ENCODE peak calls at places on chromosomes 4 and X, in ten cellular contexts. One of them, this sample, is unnamed.

GRCh38 chr4:41418444-41418843 is 119.5 kb upstream of the LIMCH1 start:
- DNase-seq in H9: no peak
- DNase-seq in IMR-90: peak
- DNase-seq in SK-N-SH: no peak
- DNase-seq in neural progenitor cell: peak
- DNase-seq in trophoblast cell: peak
- DNase-seq in A549: no peak
- DNase-seq in neuronal stem cell: no peak
- DNase-seq in mesendoderm: peak
- DNase-seq in MM.1S: no peak
- DNase-seq in this sample: no peak

GRCh38 chr4:140116442-140117104 is 37.4 kb downstream of the MAML3 start:
- DNase-seq in H9: no peak
- DNase-seq in IMR-90: peak
- DNase-seq in SK-N-SH: peak
- DNase-seq in neural progenitor cell: no peak
- DNase-seq in trophoblast cell: no peak
- DNase-seq in A549: no peak
- DNase-seq in neuronal stem cell: no peak
- DNase-seq in mesendoderm: peak
- DNase-seq in MM.1S: no peak
- DNase-seq in this sample: no peak

GRCh38 chr4:109921384-109921808 is 8.7 kb downstream of the EGF start:
- DNase-seq in H9: peak
- DNase-seq in IMR-90: peak
- DNase-seq in SK-N-SH: no peak
- DNase-seq in neural progenitor cell: peak
- DNase-seq in trophoblast cell: peak
- DNase-seq in A549: peak
- DNase-seq in neuronal stem cell: peak
- DNase-seq in mesendoderm: peak
- DNase-seq in MM.1S: no peak
- DNase-seq in this sample: no peak

GRCh38 chr4:87260477-87260876 is 40.1 kb upstream of the KLHL8 start:
- DNase-seq in H9: no peak
- DNase-seq in IMR-90: peak
- DNase-seq in SK-N-SH: no peak
- DNase-seq in neural progenitor cell: no peak
- DNase-seq in trophoblast cell: no peak
- DNase-seq in A549: no peak
- DNase-seq in neuronal stem cell: no peak
- DNase-seq in mesendoderm: no peak
- DNase-seq in MM.1S: no peak
- DNase-seq in this sample: no peak

GRCh38 chrX:118346258-118347094 is 570 bp downstream of the WDR44 start:
- DNase-seq in H9: no peak
- DNase-seq in IMR-90: no peak
- DNase-seq in SK-N-SH: peak
- DNase-seq in neural progenitor cell: peak
- DNase-seq in trophoblast cell: no peak
- DNase-seq in A549: peak
- DNase-seq in neuronal stem cell: peak
- DNase-seq in mesendoderm: peak
- DNase-seq in MM.1S: peak
- DNase-seq in this sample: no peak

GRCh38 chrX:10011261-10011931 is 44.2 kb downstream of the CLDN34 start:
- DNase-seq in H9: no peak
- DNase-seq in IMR-90: peak
- DNase-seq in SK-N-SH: no peak
- DNase-seq in neural progenitor cell: peak
- DNase-seq in trophoblast cell: no peak
- DNase-seq in A549: no peak
- DNase-seq in neuronal stem cell: no peak
- DNase-seq in mesendoderm: peak
- DNase-seq in MM.1S: no peak
- DNase-seq in this sample: peak

GRCh38 chr4:145557720-145558119 is 61.5 kb upstream of the MMAA start:
- DNase-seq in H9: peak
- DNase-seq in IMR-90: peak
- DNase-seq in SK-N-SH: peak
- DNase-seq in neural progenitor cell: peak
- DNase-seq in trophoblast cell: peak
- DNase-seq in A549: peak
- DNase-seq in neuronal stem cell: peak
- DNase-seq in mesendoderm: peak
- DNase-seq in MM.1S: peak
- DNase-seq in this sample: peak

GRCh38 chrX:3811331-3812311 is 98.2 kb upstream of the PRKX start:
- DNase-seq in H9: no peak
- DNase-seq in IMR-90: peak
- DNase-seq in SK-N-SH: peak
- DNase-seq in neural progenitor cell: peak
- DNase-seq in trophoblast cell: no peak
- DNase-seq in A549: peak
- DNase-seq in neuronal stem cell: no peak
- DNase-seq in mesendoderm: no peak
- DNase-seq in MM.1S: peak
- DNase-seq in this sample: peak

GRCh38 chr4:66575024-66575696 is 904.9 kb upstream of the EPHA5 start:
- DNase-seq in H9: no peak
- DNase-seq in IMR-90: peak
- DNase-seq in SK-N-SH: no peak
- DNase-seq in neural progenitor cell: no peak
- DNase-seq in trophoblast cell: no peak
- DNase-seq in A549: peak
- DNase-seq in neuronal stem cell: no peak
- DNase-seq in mesendoderm: no peak
- DNase-seq in MM.1S: no peak
- DNase-seq in this sample: no peak

DNA sequence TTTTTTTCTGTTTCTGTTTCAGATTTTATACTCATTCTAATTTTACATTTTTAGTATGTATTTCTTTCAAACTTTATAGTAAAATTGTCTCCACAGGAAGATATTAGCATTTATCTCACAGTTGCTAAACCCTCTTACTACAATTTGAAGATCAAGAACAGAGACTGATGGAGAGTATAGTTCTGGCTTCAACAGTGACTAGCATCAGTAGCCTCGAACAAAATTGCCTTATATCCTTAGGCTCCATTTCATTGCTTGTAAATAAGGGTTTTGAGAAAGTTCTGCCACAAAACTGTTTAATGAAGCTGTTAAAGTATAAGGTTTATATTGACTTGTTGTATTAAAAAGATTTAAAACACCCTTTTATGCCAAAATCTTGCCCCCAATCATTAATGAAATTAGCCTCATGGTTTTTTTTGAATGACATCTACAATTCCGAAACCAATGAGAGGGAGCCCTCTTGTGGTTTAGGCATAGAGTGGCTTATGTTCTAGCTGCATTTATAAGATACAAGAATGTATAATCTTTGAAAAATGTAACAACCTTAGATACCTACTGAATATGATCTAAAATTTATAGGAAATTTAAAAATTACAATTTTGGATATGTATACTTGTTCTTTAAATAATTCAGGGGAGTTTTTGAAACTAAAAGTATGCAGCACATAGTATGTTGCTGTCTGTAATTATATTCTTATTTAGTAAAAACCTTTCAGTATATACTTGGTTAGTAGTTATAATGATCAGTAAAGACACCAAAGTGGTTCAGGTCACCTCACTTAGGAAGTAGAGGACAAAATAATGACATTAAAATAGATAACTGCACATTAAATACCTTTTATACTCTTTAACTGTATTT is 109.8 kb upstream of the HPGD start:
- DNase-seq in H9: no peak
- DNase-seq in IMR-90: peak
- DNase-seq in SK-N-SH: peak
- DNase-seq in neural progenitor cell: peak
- DNase-seq in trophoblast cell: peak
- DNase-seq in A549: peak
- DNase-seq in neuronal stem cell: peak
- DNase-seq in mesendoderm: peak
- DNase-seq in MM.1S: peak
- DNase-seq in this sample: no peak
- H3K4me2 ChIP-seq in H9: no peak
- H3K4me2 ChIP-seq in IMR-90: no peak
- H3K4me2 ChIP-seq in SK-N-SH: no peak
- H3K4me2 ChIP-seq in neural progenitor cell: no peak
- H3K4me2 ChIP-seq in trophoblast cell: no peak
- H3K4me2 ChIP-seq in A549: peak
- H3K4me2 ChIP-seq in neuronal stem cell: no peak
- H3K4me2 ChIP-seq in mesendoderm: no peak
- H3K4me2 ChIP-seq in MM.1S: peak
- H3K4me2 ChIP-seq in this sample: no peak

GRCh38 chr4:100539706-100540105 is 21.9 kb upstream of the EMCN start:
- DNase-seq in H9: no peak
- DNase-seq in IMR-90: no peak
- DNase-seq in SK-N-SH: no peak
- DNase-seq in neural progenitor cell: no peak
- DNase-seq in trophoblast cell: no peak
- DNase-seq in A549: no peak
- DNase-seq in neuronal stem cell: no peak
- DNase-seq in mesendoderm: no peak
- DNase-seq in MM.1S: peak
- DNase-seq in this sample: no peak
- H3K4me2 ChIP-seq in H9: no peak
- H3K4me2 ChIP-seq in IMR-90: no peak
- H3K4me2 ChIP-seq in SK-N-SH: no peak
- H3K4me2 ChIP-seq in neural progenitor cell: no peak
- H3K4me2 ChIP-seq in trophoblast cell: no peak
- H3K4me2 ChIP-seq in A549: no peak
- H3K4me2 ChIP-seq in neuronal stem cell: no peak
- H3K4me2 ChIP-seq in mesendoderm: no peak
- H3K4me2 ChIP-seq in MM.1S: peak
- H3K4me2 ChIP-seq in this sample: no peak

GRCh38 chr4:16168144-16168543 is 58.1 kb downstream of the TAPT1 start:
- DNase-seq in H9: no peak
- DNase-seq in IMR-90: no peak
- DNase-seq in SK-N-SH: no peak
- DNase-seq in neural progenitor cell: no peak
- DNase-seq in trophoblast cell: no peak
- DNase-seq in A549: no peak
- DNase-seq in neuronal stem cell: no peak
- DNase-seq in mesendoderm: no peak
- DNase-seq in MM.1S: no peak
- DNase-seq in this sample: no peak

GRCh38 chr4:16168710-16169388 is 57.4 kb downstream of the TAPT1 start:
- DNase-seq in H9: no peak
- DNase-seq in IMR-90: no peak
- DNase-seq in SK-N-SH: no peak
- DNase-seq in neural progenitor cell: no peak
- DNase-seq in trophoblast cell: no peak
- DNase-seq in A549: no peak
- DNase-seq in neuronal stem cell: no peak
- DNase-seq in mesendoderm: no peak
- DNase-seq in MM.1S: no peak
- DNase-seq in this sample: no peak

GRCh38 chr4:16169491-16169890 is 56.8 kb downstream of the TAPT1 start:
- DNase-seq in H9: no peak
- DNase-seq in IMR-90: no peak
- DNase-seq in SK-N-SH: no peak
- DNase-seq in neural progenitor cell: no peak
- DNase-seq in trophoblast cell: no peak
- DNase-seq in A549: no peak
- DNase-seq in neuronal stem cell: no peak
- DNase-seq in mesendoderm: no peak
- DNase-seq in MM.1S: no peak
- DNase-seq in this sample: no peak

GRCh38 chr4:16176621-16177020 is 49.6 kb downstream of the TAPT1 start:
- DNase-seq in H9: no peak
- DNase-seq in IMR-90: no peak
- DNase-seq in SK-N-SH: no peak
- DNase-seq in neural progenitor cell: no peak
- DNase-seq in trophoblast cell: peak
- DNase-seq in A549: no peak
- DNase-seq in neuronal stem cell: no peak
- DNase-seq in mesendoderm: no peak
- DNase-seq in MM.1S: no peak
- DNase-seq in this sample: no peak

GRCh38 chr4:16171831-16172230 is 54.4 kb downstream of the TAPT1 start:
- DNase-seq in H9: no peak
- DNase-seq in IMR-90: no peak
- DNase-seq in SK-N-SH: no peak
- DNase-seq in neural progenitor cell: no peak
- DNase-seq in trophoblast cell: no peak
- DNase-seq in A549: no peak
- DNase-seq in neuronal stem cell: no peak
- DNase-seq in mesendoderm: no peak
- DNase-seq in MM.1S: no peak
- DNase-seq in this sample: no peak
- H3K4me2 ChIP-seq in H9: no peak
- H3K4me2 ChIP-seq in IMR-90: no peak
- H3K4me2 ChIP-seq in SK-N-SH: no peak
- H3K4me2 ChIP-seq in neural progenitor cell: no peak
- H3K4me2 ChIP-seq in trophoblast cell: no peak
- H3K4me2 ChIP-seq in A549: no peak
- H3K4me2 ChIP-seq in neuronal stem cell: no peak
- H3K4me2 ChIP-seq in mesendoderm: no peak
- H3K4me2 ChIP-seq in MM.1S: no peak
- H3K4me2 ChIP-seq in this sample: no peak

DNA sequence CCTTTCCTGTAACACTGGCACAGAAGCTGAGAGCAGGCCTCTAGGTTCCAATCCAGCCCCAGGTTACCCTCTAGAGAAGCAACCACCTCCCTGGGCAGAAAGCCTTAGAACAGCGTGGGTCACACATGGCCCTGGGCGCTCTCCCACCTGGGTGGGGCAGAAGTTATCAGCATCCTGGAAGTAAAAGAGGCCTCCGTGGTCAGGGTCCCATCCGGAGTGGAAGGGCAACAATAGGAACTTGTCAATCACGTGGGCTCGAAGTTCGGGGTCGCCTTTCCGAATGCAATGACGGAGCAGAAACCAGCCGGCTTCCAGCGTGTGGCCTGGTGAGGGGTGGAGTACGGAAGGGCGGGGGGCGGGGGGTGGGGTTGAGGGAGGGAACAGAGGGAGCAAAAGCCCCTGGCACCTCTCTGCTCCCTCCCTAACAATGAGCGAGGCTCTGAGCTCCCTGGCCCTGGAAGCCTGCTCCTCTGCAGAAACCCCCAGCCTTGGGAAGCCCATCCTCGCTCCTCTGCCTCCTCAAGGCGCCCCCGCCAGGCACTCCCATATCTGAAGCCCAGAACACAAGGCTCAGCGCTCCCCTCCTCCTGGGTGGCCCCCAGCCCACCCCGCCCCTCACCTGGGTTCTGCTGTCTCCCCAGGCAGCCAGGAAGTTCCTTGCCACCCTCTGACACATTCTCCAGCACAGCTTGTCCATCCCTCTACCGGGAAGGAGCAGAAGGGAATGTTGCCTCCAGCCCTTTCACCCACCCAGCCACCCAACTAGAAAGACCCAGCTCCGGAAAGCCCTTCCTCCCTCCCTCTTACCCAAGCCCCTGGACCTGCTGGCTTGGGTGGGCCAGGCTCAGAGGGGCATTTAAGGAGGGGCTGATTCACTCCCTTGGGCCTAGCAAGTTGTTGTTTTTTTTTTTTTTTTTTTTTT is 2.9 kb downstream of the RENBP start:
- DNase-seq in H9: peak
- DNase-seq in IMR-90: no peak
- DNase-seq in SK-N-SH: no peak
- DNase-seq in neural progenitor cell: peak
- DNase-seq in trophoblast cell: no peak
- DNase-seq in A549: no peak
- DNase-seq in neuronal stem cell: no peak
- DNase-seq in mesendoderm: peak
- DNase-seq in MM.1S: no peak
- DNase-seq in this sample: no peak
- H3K4me2 ChIP-seq in H9: no peak
- H3K4me2 ChIP-seq in IMR-90: no peak
- H3K4me2 ChIP-seq in SK-N-SH: no peak
- H3K4me2 ChIP-seq in neural progenitor cell: no peak
- H3K4me2 ChIP-seq in trophoblast cell: no peak
- H3K4me2 ChIP-seq in A549: no peak
- H3K4me2 ChIP-seq in neuronal stem cell: no peak
- H3K4me2 ChIP-seq in mesendoderm: no peak
- H3K4me2 ChIP-seq in MM.1S: no peak
- H3K4me2 ChIP-seq in this sample: no peak

This sample was measured in GM12878.